ENCODE peak calls at places on chromosome 9, in ten cellular contexts. Y is GM19239; G is upper lobe of right lung; H is brain microvascular endothelial cell; W is stimulated activated CD4-positive, alpha-beta T cell treated with anti-CD3 and anti-CD28 coated beads, TNF-alpha, amount 100 ng/mL, for 1 hour; Z is left lobe of liver; E is effector CD4-positive, alpha-beta T cell; D is stimulated activated CD8-positive, alpha-beta memory T cell treated with anti-CD3 and anti-CD28 coated beads, Interleukin-12 subunit alpha, Interleukin-12 subunit beta, amount 100 ng/mL, for 1 hour; R is hippocampal formation; O is AG10803. T is an unnamed sample.

GRCh38 chr9:125630436-125630835 is 76.6 kb downstream of the MAPKAP1 start:
- DNase-seq in D (no peak), Y (no peak), E (no peak), Z (no peak), G (no peak), H (no peak), W (no peak), R (no peak), O (peak), T (no peak)

GRCh38 chr9:120833311-120833710 is 9.4 kb downstream of the PSMD5 start:
- DNase-seq in G (no peak), E (no peak), R (no peak), Z (no peak), H (no peak), D (no peak), W (no peak), O (no peak), Y (no peak), T (no peak)

GRCh38 chr9:124033348-124033747 is 21.8 kb downstream of the LHX2 start:
- DNase-seq in D (no peak), Z (no peak), E (no peak), Y (no peak), O (no peak), W (no peak), G (peak), H (no peak), R (no peak), T (no peak)

GRCh38 chr9:130948266-130948665 is 9.2 kb upstream of the FIBCD1 start:
- DNase-seq in D (no peak), O (no peak), R (no peak), G (no peak), H (no peak), Y (no peak), W (no peak), Z (no peak), E (no peak), T (no peak)

GRCh38 chr9:121956808-121957207 is 136.3 kb downstream of the TTLL11 start:
- DNase-seq in H (peak), O (no peak), E (no peak), D (no peak), Z (no peak), W (no peak), Y (no peak), G (no peak), R (no peak), T (no peak)

GRCh38 chr9:4509590-4509984 is 19.3 kb downstream of the SLC1A1 start:
- DNase-seq in E (no peak), G (no peak), W (no peak), O (no peak), D (no peak), H (no peak), R (no peak), Y (no peak), Z (no peak), T (no peak)

GRCh38 chr9:127519301-127520166 is 68.2 kb downstream of the LRSAM1 start:
- DNase-seq in W (no peak), R (peak), H (peak), Z (no peak), G (peak), Y (no peak), D (peak), O (peak), E (no peak), T (no peak)

GRCh38 chr9:125825762-125826161 is 78.6 kb downstream of the PBX3 start:
- DNase-seq in O (no peak), Z (no peak), W (no peak), H (no peak), Y (no peak), E (no peak), D (no peak), G (no peak), R (no peak), T (no peak)

GRCh38 chr9:124443625-124444024 is 6.6 kb upstream of the ADGRD2 start:
- DNase-seq in E (no peak), W (no peak), O (no peak), D (no peak), G (no peak), Y (no peak), H (no peak), R (no peak), Z (no peak), T (no peak)

GRCh38 chr9:113361304-113362018 is 12.1 kb downstream of the BSPRY start:
- DNase-seq in W (no peak), H (peak), E (no peak), Y (no peak), R (no peak), Z (no peak), D (no peak), G (no peak), O (peak), T (no peak)

GRCh38 chr9:84839538-84839937 is 170.0 kb downstream of the NTRK2 start:
- DNase-seq in O (peak), W (no peak), D (no peak), H (peak), R (peak), E (no peak), G (no peak), Y (no peak), Z (no peak), T (no peak)

GRCh38 chr9:102795532-102795931 is 199.6 kb upstream of the CYLC2 start:
- DNase-seq in H (no peak), O (no peak), G (no peak), Y (no peak), D (no peak), R (no peak), W (no peak), E (no peak), Z (no peak), T (no peak)

GRCh38 chr9:130139251-130139650 is 33.0 kb upstream of the NCS1 start:
- DNase-seq in E (no peak), H (no peak), Z (no peak), R (no peak), W (no peak), Y (no peak), G (no peak), D (no peak), O (no peak), T (no peak)

GRCh38 chr9:106875548-106875947 is 12.6 kb downstream of the ZNF462 start:
- DNase-seq in G (no peak), W (no peak), R (no peak), H (peak), E (no peak), D (no peak), Y (no peak), Z (no peak), O (no peak), T (no peak)

GRCh38 chr9:70297141-70297540 is 38.4 kb downstream of the SMC5 start:
- DNase-seq in W (no peak), D (no peak), H (no peak), O (peak), R (no peak), Z (no peak), Y (no peak), E (no peak), G (no peak), T (no peak)

GRCh38 chr9:23821400-23822181 is 4.4 kb downstream of the ELAVL2 start:
- DNase-seq in H (no peak), Z (no peak), D (no peak), W (no peak), G (peak), O (no peak), R (no peak), Y (no peak), E (no peak), T (no peak)

GRCh38 chr9:93582115-93582514 is 5.7 kb downstream of the PHF2 start:
- DNase-seq in R (no peak), Z (peak), O (no peak), E (no peak), D (no peak), W (no peak), G (peak), H (peak), Y (no peak), T (no peak)

GRCh38 chr9:95024097-95024671 is 293.3 kb downstream of the FANCC start:
- DNase-seq in R (peak), Z (peak), G (no peak), O (no peak), W (no peak), Y (no peak), E (no peak), D (no peak), H (no peak), T (no peak)

GRCh38 chr9:4225291-4226119 is 74.4 kb downstream of the GLIS3 start:
- DNase-seq in W (no peak), O (peak), G (no peak), R (no peak), D (no peak), Z (no peak), H (peak), E (no peak), Y (no peak), T (no peak)

GRCh38 chr9:19936598-19936997 is 147.8 kb upstream of the SLC24A2 start:
- DNase-seq in W (no peak), O (no peak), H (no peak), R (no peak), Y (no peak), G (no peak), E (no peak), Z (no peak), D (no peak), T (no peak)

GRCh38 chr9:123119566-123119965 is 86.1 kb downstream of the GPR21 start:
- DNase-seq in Y (no peak), R (no peak), Z (no peak), H (no peak), D (no peak), E (no peak), O (no peak), W (no peak), G (no peak), T (no peak)

GRCh38 chr9:89701221-89701798 is 96.5 kb downstream of the GADD45G start:
- DNase-seq in Y (no peak), D (peak), H (no peak), W (peak), O (no peak), G (peak), R (no peak), E (peak), Z (no peak), T (peak)

GRCh38 chr9:129849901-129850300 is 14.6 kb downstream of the USP20 start:
- DNase-seq in Z (no peak), G (no peak), O (no peak), E (no peak), R (no peak), D (no peak), W (no peak), Y (no peak), H (peak), T (no peak)

GRCh38 chr9:76451234-76451633 is 7.7 kb upstream of the GCNT1 start:
- DNase-seq in Z (no peak), Y (no peak), D (no peak), R (no peak), H (peak), O (peak), E (no peak), G (no peak), W (no peak), T (no peak)

GRCh38 chr9:104977580-104977979 is 49.6 kb upstream of the ABCA1 start:
- DNase-seq in W (no peak), R (no peak), G (no peak), Z (no peak), H (no peak), D (no peak), E (no peak), Y (no peak), O (no peak), T (no peak)

T was measured in T follicular helper cell.